ENCODE peak calls at places on chromosomes 7 and 10, in five cellular contexts. J is body of pancreas, A is endothelial cell of umbilical vein, B is IMR-90, N is uterus. U is an unnamed sample.

GRCh38 chr7:102101111-102101551 is 185.5 kb upstream of the SH2B2 start:
- DNase-seq in J (no peak), A (no peak), B (no peak), N (no peak), U (no peak)

GRCh38 chr10:103653581-103654020 is 160.1 kb downstream of the NEURL1 start:
- DNase-seq in J (peak), A (no peak), B (no peak), N (no peak), U (no peak)

GRCh38 chr7:152145853-152146466 is 120.5 kb downstream of the GALNT11 start:
- DNase-seq in J (peak), A (peak), B (peak), N (no peak), U (no peak)

GRCh38 chr7:73742753-73743641 is 4.4 kb upstream of the ABHD11 start:
- DNase-seq in J (peak), A (no peak), B (no peak), N (no peak), U (no peak)

GRCh38 chr7:36205844-36206243 is 52.8 kb downstream of the EEPD1 start:
- DNase-seq in J (no peak), A (no peak), B (no peak), N (no peak), U (no peak)

GRCh38 chr7:75740846-75741497 is 2.2 kb upstream of the HIP1 start:
- DNase-seq in J (peak), A (no peak), B (no peak), N (no peak), U (peak)

GRCh38 chr7:136183981-136184380 is 206.8 kb upstream of the MTPN start:
- DNase-seq in J (no peak), A (no peak), B (peak), N (no peak), U (no peak)

GRCh38 chr7:49486974-49487919 is 286.2 kb upstream of the VWC2 start:
- DNase-seq in J (no peak), A (no peak), B (no peak), N (no peak), U (no peak)

GRCh38 chr7:45563401-45563800 is 10.8 kb upstream of the ADCY1 start:
- DNase-seq in J (no peak), A (no peak), B (no peak), N (no peak), U (no peak)

GRCh38 chr10:499991-500390 is 189.5 kb downstream of the DIP2C start:
- DNase-seq in J (no peak), A (no peak), B (no peak), N (peak), U (no peak)

GRCh38 chr10:30820282-30820991 is 190.9 kb upstream of the LYZL2 start:
- DNase-seq in J (no peak), A (peak), B (peak), N (no peak), U (no peak)

GRCh38 chr10:30821994-30822692 is 192.6 kb upstream of the LYZL2 start:
- DNase-seq in J (no peak), A (no peak), B (no peak), N (no peak), U (no peak)

GRCh38 chr10:30822693-30823465 is 193.3 kb upstream of the LYZL2 start:
- DNase-seq in J (no peak), A (no peak), B (no peak), N (no peak), U (no peak)

GRCh38 chr10:30819306-30820190 is 190.0 kb upstream of the LYZL2 start:
- DNase-seq in J (no peak), A (no peak), B (peak), N (no peak), U (no peak)

DNA sequence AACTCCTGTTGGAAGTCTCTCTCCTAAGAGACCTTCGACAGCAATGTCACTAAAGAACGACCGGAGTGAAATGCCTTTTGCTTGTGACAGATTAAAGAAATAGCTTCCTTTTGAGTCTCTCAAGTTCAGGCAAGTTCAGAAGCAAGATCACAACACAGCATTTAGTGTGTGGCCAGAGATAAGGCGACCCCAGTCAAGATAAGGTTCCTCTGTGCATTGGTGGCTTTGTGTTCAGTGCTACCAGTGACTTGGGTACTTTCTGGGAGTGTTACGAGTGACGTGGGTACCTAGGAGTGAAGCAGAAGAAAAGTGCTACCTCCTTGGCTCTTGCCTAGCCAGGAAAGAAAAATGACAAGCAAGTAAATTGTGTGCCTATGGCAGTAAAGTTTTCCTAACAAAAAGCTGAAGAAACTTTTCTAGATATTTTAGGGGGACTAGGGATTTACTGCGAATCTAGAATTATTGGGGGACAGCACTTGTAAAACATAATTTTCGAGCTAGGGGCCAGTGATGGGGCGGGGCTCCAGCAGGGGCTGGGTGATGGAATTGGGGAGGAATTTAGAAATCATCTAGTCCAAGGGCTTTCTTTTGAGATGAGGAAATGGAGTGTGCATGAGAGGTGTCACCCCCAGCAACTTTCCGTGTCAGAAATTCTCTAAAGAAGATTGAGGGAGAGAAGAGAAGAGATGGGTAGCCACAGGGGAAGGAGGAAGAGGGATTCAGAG is 191.9 kb upstream of the LYZL2 start:
- DNase-seq in J (no peak), A (peak), B (no peak), N (no peak), U (no peak)
- H3K27ac ChIP-seq in J (no peak), A (peak), B (peak), N (peak), U (peak)

GRCh38 chr7:132504851-132505250 is 71.4 kb downstream of the PLXNA4 start:
- DNase-seq in J (no peak), A (no peak), B (no peak), N (no peak), U (no peak)

GRCh38 chr7:132501956-132502355 is 74.3 kb downstream of the PLXNA4 start:
- DNase-seq in J (no peak), A (peak), B (no peak), N (no peak), U (no peak)

GRCh38 chr7:132500727-132501410 is 75.4 kb downstream of the PLXNA4 start:
- DNase-seq in J (peak), A (peak), B (no peak), N (peak), U (peak)

GRCh38 chr7:132504071-132504470 is 72.2 kb downstream of the PLXNA4 start:
- DNase-seq in J (no peak), A (no peak), B (no peak), N (no peak), U (no peak)

GRCh38 chr7:132503415-132503814 is 72.9 kb downstream of the PLXNA4 start:
- DNase-seq in J (no peak), A (no peak), B (no peak), N (no peak), U (no peak)
- TF ChIP-seq CTCF in J (no peak), A (no peak), B (no peak), N (no peak), U (no peak)

GRCh38 chr7:99389772-99390171 is 15.2 kb downstream of the ARPC1B start:
- DNase-seq in J (no peak), A (no peak), B (no peak), N (no peak), U (no peak)
- TF ChIP-seq POLR2A in J (no peak), A (no peak), B (no peak), N (no peak), U (no peak)

GRCh38 chr10:114613237-114613979 is 44.7 kb downstream of the ABLIM1 start:
- DNase-seq in J (peak), A (peak), B (no peak), N (no peak), U (no peak)
- H3K27ac ChIP-seq in J (peak), A (no peak), B (no peak), N (peak), U (peak)

GRCh38 chr10:27256299-27256698 is 15.7 kb upstream of the ACBD5 start:
- DNase-seq in J (no peak), A (no peak), B (no peak), N (no peak), U (no peak)

GRCh38 chr10:27248215-27248614 is 7.6 kb upstream of the ACBD5 start:
- DNase-seq in J (no peak), A (no peak), B (no peak), N (no peak), U (no peak)

GRCh38 chr10:27251554-27251953 is 11.0 kb upstream of the ACBD5 start:
- DNase-seq in J (no peak), A (no peak), B (no peak), N (no peak), U (no peak)

GRCh38 chr10:27256790-27257189 is 16.2 kb upstream of the ACBD5 start:
- DNase-seq in J (no peak), A (no peak), B (no peak), N (no peak), U (no peak)

GRCh38 chr10:27252267-27253000 is 11.8 kb upstream of the ACBD5 start:
- DNase-seq in J (peak), A (peak), B (peak), N (peak), U (peak)
- TF ChIP-seq CTCF in J (peak), A (peak), B (no peak), N (peak), U (peak)

GRCh38 chr10:95289921-95290421 is 832 bp downstream of the PDLIM1 start:
- DNase-seq in J (no peak), A (no peak), B (no peak), N (no peak), U (no peak)

GRCh38 chr10:95291634-95292039 is 834 bp upstream of the PDLIM1 start:
- DNase-seq in J (no peak), A (no peak), B (no peak), N (no peak), U (no peak)

GRCh38 chr10:95290446-95290800 is 380 bp downstream of the PDLIM1 start:
- DNase-seq in J (no peak), A (no peak), B (no peak), N (no peak), U (no peak)

GRCh38 chr10:95289003-95289920 is 1.5 kb downstream of the PDLIM1 start:
- DNase-seq in J (peak), A (no peak), B (no peak), N (no peak), U (no peak)

DNA sequence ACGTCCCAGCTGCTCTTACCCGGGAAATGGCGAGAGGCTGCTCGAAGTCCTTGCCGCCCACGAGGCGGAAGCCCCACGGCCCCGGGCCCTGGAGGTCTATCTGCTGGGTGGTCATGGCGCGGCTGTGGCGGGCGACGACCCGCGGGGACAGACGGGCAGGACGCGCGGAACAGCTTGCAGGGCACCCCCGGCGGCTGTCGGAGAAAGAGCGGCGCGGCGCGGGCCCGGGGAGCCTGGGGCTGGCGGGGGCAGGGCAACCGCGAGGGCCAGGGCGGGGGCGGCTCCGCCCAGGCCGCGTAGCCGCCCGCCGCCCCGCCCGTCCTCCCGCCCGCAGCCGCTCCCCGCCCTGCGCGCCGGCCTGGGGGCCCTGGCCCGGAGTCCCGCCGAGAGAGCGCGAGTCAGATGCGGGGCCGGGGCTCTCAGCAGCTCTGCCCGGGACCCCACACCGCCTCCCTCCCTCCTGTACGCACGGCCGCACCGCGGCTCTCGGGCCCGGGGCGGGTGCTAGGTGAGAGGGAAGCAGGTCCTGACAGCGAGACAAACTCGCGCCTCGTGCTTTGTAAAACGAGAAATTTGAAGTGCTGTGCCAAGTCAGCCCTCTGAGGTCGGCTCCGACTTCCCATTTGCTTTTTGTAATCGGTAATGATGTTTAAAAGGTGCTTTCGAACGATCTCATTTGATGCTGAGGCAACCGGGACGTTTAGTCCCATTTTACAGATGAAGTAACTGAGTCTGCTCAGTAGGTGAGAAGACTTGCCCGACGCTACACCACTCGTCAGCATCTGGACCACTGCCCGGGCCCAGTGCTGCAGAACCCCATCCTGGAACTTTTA is at the start of gene PDLIM1:
- DNase-seq in J (peak), A (peak), B (peak), N (peak), U (peak)
- TF ChIP-seq POLR2A in J (peak), A (peak), B (peak), N (peak), U (peak)

DNA sequence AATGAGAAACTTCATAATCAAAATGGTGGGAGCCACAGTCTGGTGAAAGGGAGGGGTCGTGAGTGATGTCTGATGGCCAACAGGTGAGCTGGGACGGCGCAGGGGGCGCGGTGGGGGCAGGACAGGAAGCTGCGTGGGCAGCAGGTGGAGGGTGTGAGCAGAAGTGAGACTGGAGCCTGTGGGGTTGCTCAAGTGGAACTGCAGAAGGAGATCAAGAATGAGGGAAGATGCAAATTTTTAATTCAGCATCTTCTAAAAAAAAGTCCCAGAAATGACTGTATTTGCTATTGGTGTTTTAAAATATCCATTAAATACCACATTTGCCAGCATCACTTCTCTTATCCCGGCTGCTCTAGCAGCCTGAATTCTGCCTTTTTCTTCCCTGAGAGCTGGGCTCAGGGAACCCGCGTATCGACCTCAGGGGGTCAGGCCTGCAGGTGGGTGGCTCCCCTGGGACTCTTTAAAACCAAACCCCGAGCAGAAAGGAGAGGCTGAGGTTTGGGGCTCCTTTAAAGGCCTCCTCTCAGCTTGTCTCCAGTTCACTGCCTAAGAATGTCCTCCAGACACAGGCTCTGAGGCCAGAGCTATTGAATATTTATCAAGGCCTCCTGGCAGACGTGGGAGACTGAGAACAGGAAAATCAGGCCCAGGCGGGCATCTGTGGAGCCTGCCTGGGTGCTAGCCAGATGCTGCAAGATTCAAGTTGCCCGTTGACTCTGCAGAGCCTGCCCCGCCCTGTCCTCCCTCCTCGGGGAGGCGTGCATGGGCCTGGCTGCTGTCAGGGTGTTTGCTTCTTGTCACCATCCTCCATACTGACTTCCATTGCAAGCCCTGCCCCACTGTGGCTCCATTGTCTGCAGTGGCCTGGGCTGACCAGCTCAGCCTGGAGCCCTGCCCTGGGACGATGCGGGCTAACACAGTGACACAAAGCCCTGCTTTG is 53.9 kb downstream of the SYPL1 start:
- DNase-seq in J (peak), A (no peak), B (no peak), N (no peak), U (no peak)
- H3K27ac ChIP-seq in J (peak), A (no peak), B (no peak), N (no peak), U (no peak)

GRCh38 chr7:116583653-116584052 is 58.8 kb downstream of the CAV1 start:
- DNase-seq in J (no peak), A (no peak), B (no peak), N (no peak), U (no peak)

GRCh38 chr7:116579835-116580234 is 55.0 kb downstream of the CAV1 start:
- DNase-seq in J (peak), A (no peak), B (no peak), N (no peak), U (no peak)

GRCh38 chr7:116582806-116583444 is 58.1 kb downstream of the CAV1 start:
- DNase-seq in J (no peak), A (peak), B (peak), N (peak), U (peak)

GRCh38 chr7:116584721-116585120 is 59.9 kb downstream of the CAV1 start:
- DNase-seq in J (no peak), A (no peak), B (no peak), N (no peak), U (no peak)

DNA sequence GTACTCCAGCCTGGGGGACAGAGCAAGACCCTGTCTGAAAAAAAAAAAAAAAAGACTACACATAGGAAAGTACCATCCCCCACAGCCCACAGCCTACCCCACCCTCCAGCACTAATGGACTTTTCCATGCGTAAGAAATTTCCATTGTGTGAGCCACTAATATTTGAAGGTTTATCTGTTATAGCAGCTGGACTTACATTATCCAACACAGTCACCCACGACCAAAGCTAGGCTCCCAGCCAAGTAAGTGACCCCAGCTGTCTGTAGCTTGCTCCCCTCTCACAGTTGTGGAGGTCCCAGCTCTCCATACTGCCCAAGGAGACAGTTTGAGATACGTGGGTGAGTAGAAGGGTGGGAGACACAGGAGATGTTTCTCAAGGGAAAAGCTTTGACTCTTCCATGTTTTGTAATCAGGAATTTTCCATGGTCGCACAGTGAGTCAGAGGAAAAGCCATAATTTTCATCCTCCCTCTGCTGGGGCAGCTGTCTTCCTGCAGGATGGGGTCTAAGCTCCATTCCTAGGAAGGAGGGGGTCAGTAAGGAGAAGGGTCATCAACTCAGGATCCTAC is 57.4 kb downstream of the CAV1 start:
- DNase-seq in J (no peak), A (peak), B (peak), N (no peak), U (peak)
- TF ChIP-seq CTCF in J (no peak), A (peak), B (peak), N (no peak), U (no peak)

GRCh38 chr10:22699976-22700375 is 14.4 kb downstream of the PIP4K2A start:
- DNase-seq in J (peak), A (no peak), B (no peak), N (no peak), U (no peak)

GRCh38 chr10:22701132-22701851 is 13.1 kb downstream of the PIP4K2A start:
- DNase-seq in J (no peak), A (no peak), B (no peak), N (no peak), U (no peak)

GRCh38 chr10:22697799-22698198 is 16.6 kb downstream of the PIP4K2A start:
- DNase-seq in J (no peak), A (no peak), B (no peak), N (no peak), U (no peak)

GRCh38 chr10:22702348-22702747 is 12.0 kb downstream of the PIP4K2A start:
- DNase-seq in J (no peak), A (no peak), B (peak), N (no peak), U (no peak)

GRCh38 chr10:22700489-22700888 is 13.9 kb downstream of the PIP4K2A start:
- DNase-seq in J (no peak), A (no peak), B (no peak), N (no peak), U (no peak)
- TF ChIP-seq POLR2A in J (no peak), A (no peak), B (no peak), N (no peak), U (no peak)